ENCODE peak calls at places on chromosomes 12 and 14, in eight cellular contexts. R, N, Y, H, G, Z, F and V are unnamed samples.

GRCh38 chr14:99853206-99853605 is 60.0 kb downstream of the EML1 start:
- DNase-seq in R (no peak), Z (no peak), N (no peak), H (no peak), Y (no peak), F (no peak), G (no peak), V (no peak)

GRCh38 chr14:61543946-61544345 is 151.4 kb upstream of the HIF1A start:
- DNase-seq in Y (no peak), F (no peak), R (no peak), H (no peak), N (no peak), Z (no peak), G (no peak), V (no peak)

GRCh38 chr12:77537648-77538047 is 293.0 kb upstream of the NAV3 start:
- DNase-seq in Y (no peak), N (peak), H (no peak), G (peak), R (no peak), F (no peak), Z (peak), V (no peak)

GRCh38 chr14:73591690-73592448 is at the start of gene ACOT4:
- DNase-seq in N (no peak), R (peak), H (no peak), G (peak), Z (peak), F (no peak), Y (peak), V (peak)

GRCh38 chr12:96445743-96446655 is 43.4 kb upstream of the CFAP54 start:
- DNase-seq in H (peak), G (peak), R (no peak), N (peak), Z (peak), Y (no peak), F (no peak), V (peak)

GRCh38 chr12:89343127-89343526 is 9.2 kb downstream of the DUSP6 start:
- DNase-seq in G (peak), Z (peak), F (no peak), N (peak), Y (no peak), R (no peak), H (no peak), V (no peak)

GRCh38 chr12:24075650-24076049 is 126.2 kb upstream of the SOX5 start:
- DNase-seq in Z (peak), Y (no peak), G (no peak), N (no peak), H (no peak), F (no peak), R (no peak), V (no peak)

GRCh38 chr12:128840862-128841468 is 12.3 kb upstream of the GLT1D1 start:
- DNase-seq in Z (no peak), H (no peak), N (no peak), Y (no peak), R (no peak), F (no peak), G (no peak), V (no peak)

GRCh38 chr12:8554451-8555195 is 13.9 kb upstream of the CLEC4E start:
- DNase-seq in Z (peak), F (no peak), N (peak), H (no peak), R (no peak), G (peak), Y (no peak), V (no peak)

GRCh38 chr12:2834581-2835491 is at the start of gene NRIP2:
- DNase-seq in Z (peak), H (no peak), R (no peak), F (no peak), N (peak), Y (peak), G (peak), V (no peak)
- TF ChIP-seq CTCF in Z (peak), H (no peak), R (no peak), F (no peak), N (peak), Y (no peak), G (peak), V (no peak)

DNA sequence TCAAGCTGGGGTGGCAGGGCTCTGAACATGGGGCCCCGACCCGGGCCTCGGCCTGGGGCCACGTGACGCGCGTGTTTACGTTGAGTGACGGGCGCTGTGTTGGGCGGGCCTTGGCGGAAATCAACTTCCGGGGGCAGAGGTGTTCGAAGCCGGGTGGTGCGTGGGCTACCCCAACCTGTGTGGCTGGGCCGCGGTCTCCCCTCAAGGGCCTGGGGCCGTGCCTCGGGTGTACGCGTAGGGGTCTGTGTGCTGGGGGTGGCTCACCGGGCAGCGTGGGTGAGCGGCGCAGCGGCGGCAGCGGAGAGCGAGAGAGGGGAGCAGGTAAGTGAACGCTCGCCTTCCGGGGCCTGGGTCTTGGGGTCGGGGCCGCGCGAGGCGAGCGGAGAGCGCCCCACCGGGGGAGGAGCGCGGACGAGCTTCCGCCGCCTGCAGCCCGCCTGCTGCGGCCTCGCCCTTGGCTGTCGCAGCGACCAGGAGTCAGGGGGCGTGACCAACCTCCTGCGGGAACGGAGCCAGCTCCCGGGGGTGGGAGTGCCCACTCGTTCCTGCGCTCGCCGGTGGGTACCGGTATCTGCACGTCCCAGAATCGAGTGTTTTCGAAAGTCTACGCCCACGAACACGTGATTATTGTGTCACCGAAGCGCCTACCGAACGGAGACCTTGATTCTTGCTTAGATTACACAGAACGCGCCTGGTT is at the start of gene CCDC91:
- DNase-seq in Y (peak), G (peak), H (peak), F (peak), R (peak), N (peak), Z (peak), V (peak)
- TF ChIP-seq CTCF in Y (no peak), G (no peak), H (no peak), F (no peak), R (no peak), N (no peak), Z (no peak), V (no peak)

GRCh38 chr12:5706247-5706646 is 238.8 kb downstream of the ANO2 start:
- DNase-seq in F (no peak), N (no peak), H (no peak), Z (no peak), Y (no peak), R (no peak), G (no peak), V (no peak)
- TF ChIP-seq CTCF in F (no peak), N (no peak), H (no peak), Z (no peak), Y (no peak), R (no peak), G (no peak), V (no peak)

DNA sequence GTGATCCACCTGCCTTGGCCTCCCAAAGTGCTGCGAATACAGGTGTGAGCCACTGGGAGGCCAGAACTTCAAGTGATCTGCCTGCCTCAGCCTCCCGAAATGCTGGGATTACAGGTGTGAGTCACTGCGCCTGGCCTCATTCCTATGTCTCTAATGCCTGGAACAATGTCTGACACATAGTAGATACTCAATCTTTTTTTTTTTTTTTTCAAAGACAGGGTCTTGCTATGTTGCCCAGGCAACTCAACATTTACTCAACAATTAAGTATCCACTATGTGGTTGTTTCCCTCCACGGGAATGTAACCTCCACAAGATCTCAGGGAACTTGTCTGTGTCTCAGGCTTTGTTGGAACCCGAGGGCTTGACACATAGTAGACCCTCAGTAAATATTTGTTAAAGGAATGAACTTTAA is 3.1 kb upstream of the TMEM120B start:
- DNase-seq in Z (peak), Y (no peak), G (peak), R (no peak), H (peak), N (peak), F (no peak), V (no peak)
- TF ChIP-seq CTCF in Z (no peak), Y (no peak), G (no peak), R (no peak), H (no peak), N (peak), F (no peak), V (no peak)

DNA sequence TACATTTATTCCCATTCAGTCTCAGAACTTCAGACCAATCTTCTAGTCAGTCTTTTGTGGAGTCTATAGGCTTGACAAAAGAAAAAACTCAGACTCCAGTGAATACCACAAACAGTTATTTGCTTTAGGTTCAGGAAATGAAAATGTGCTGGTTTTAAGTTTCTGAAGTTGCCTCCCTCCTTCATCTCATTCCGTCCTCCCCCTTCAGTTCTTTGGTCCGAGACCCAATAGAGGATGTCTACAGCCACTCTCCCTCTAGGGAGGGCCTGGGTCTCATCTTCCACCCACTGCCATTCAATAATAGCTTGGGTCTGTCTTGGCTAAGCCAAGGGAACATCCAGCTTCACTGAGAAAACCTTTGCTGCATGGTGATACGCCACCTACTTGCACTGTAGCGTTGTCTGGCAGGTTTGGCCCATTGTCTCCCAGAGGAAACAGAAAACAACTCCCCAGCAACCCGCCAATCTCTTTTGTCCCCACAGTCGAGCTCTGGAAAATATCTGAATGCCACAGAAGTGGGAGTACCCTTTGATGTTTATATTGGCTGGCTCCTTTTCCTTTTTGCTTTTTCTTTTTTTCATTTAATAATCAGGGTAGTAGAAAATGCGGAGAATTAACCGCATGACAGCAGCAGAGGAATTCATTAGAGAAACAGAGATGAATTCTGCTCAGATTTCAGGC is 380.0 kb downstream of the RAD51B start:
- DNase-seq in R (peak), N (peak), H (no peak), F (no peak), G (peak), Y (peak), Z (peak), V (no peak)
- TF ChIP-seq CTCF in R (no peak), N (peak), H (no peak), F (no peak), G (peak), Y (no peak), Z (peak), V (no peak)